ENCODE peak calls at places on chromosomes 16 and 17, in five cellular contexts. One of them, this sample, is unnamed.

GRCh38 chr16:53865492-53865863 is 161.5 kb downstream of the FTO start:
- DNase-seq in GM10248: peak
- DNase-seq in B cell: no peak
- DNase-seq in RPMI8226: no peak
- DNase-seq in tibial artery: no peak
- DNase-seq in this sample: no peak

GRCh38 chr17:49557204-49558024 is 18.3 kb upstream of the NXPH3 start:
- DNase-seq in GM10248: peak
- DNase-seq in B cell: peak
- DNase-seq in RPMI8226: peak
- DNase-seq in tibial artery: peak
- DNase-seq in this sample: no peak

GRCh38 chr17:79951361-79952264 is 84.1 kb downstream of the TBC1D16 start:
- DNase-seq in GM10248: no peak
- DNase-seq in B cell: peak
- DNase-seq in RPMI8226: no peak
- DNase-seq in tibial artery: peak
- DNase-seq in this sample: peak

GRCh38 chr17:46028374-46028773 is 29.3 kb downstream of the STH start:
- DNase-seq in GM10248: no peak
- DNase-seq in B cell: no peak
- DNase-seq in RPMI8226: no peak
- DNase-seq in tibial artery: no peak
- DNase-seq in this sample: no peak

GRCh38 chr17:78790552-78790951 is 8.5 kb upstream of the CYTH1 start:
- DNase-seq in GM10248: no peak
- DNase-seq in B cell: no peak
- DNase-seq in RPMI8226: no peak
- DNase-seq in tibial artery: peak
- DNase-seq in this sample: no peak

GRCh38 chr17:80195671-80196529 is 24.2 kb downstream of the SGSH start:
- DNase-seq in GM10248: peak
- DNase-seq in B cell: peak
- DNase-seq in RPMI8226: peak
- DNase-seq in tibial artery: no peak
- DNase-seq in this sample: no peak

GRCh38 chr17:57649731-57650484 is 95.2 kb downstream of the CCDC182 start:
- DNase-seq in GM10248: no peak
- DNase-seq in B cell: no peak
- DNase-seq in RPMI8226: no peak
- DNase-seq in tibial artery: no peak
- DNase-seq in this sample: no peak

GRCh38 chr17:19787733-19788357 is 39.7 kb upstream of the ALDH3A1 start:
- DNase-seq in GM10248: no peak
- DNase-seq in B cell: no peak
- DNase-seq in RPMI8226: no peak
- DNase-seq in tibial artery: no peak
- DNase-seq in this sample: no peak

GRCh38 chr16:3035289-3035971 is 1.3 kb downstream of the BICDL2 start:
- DNase-seq in GM10248: no peak
- DNase-seq in B cell: no peak
- DNase-seq in RPMI8226: no peak
- DNase-seq in tibial artery: no peak
- DNase-seq in this sample: no peak

GRCh38 chr16:3101018-3101840 is 2.1 kb upstream of the ZSCAN10 start:
- DNase-seq in GM10248: peak
- DNase-seq in B cell: peak
- DNase-seq in RPMI8226: peak
- DNase-seq in tibial artery: no peak
- DNase-seq in this sample: no peak

GRCh38 chr17:36859701-36860100 is 77.6 kb upstream of the LHX1 start:
- DNase-seq in GM10248: no peak
- DNase-seq in B cell: no peak
- DNase-seq in RPMI8226: no peak
- DNase-seq in tibial artery: no peak
- DNase-seq in this sample: no peak

GRCh38 chr17:44976198-44976597 is 8.1 kb upstream of the C1QL1 start:
- DNase-seq in GM10248: no peak
- DNase-seq in B cell: no peak
- DNase-seq in RPMI8226: no peak
- DNase-seq in tibial artery: no peak
- DNase-seq in this sample: no peak

GRCh38 chr16:19130852-19131808 is 17.4 kb downstream of the ITPRIPL2 start:
- DNase-seq in GM10248: no peak
- DNase-seq in B cell: no peak
- DNase-seq in RPMI8226: no peak
- DNase-seq in tibial artery: peak
- DNase-seq in this sample: no peak

GRCh38 chr17:82148997-82149396 is 51.0 kb upstream of the FASN start:
- DNase-seq in GM10248: no peak
- DNase-seq in B cell: no peak
- DNase-seq in RPMI8226: no peak
- DNase-seq in tibial artery: no peak
- DNase-seq in this sample: no peak

GRCh38 chr16:90044111-90044551 is 24.9 kb upstream of the DBNDD1 start:
- DNase-seq in GM10248: peak
- DNase-seq in B cell: peak
- DNase-seq in RPMI8226: no peak
- DNase-seq in tibial artery: no peak
- DNase-seq in this sample: no peak

GRCh38 chr17:11554042-11554441 is 44.2 kb upstream of the DNAH9 start:
- DNase-seq in GM10248: no peak
- DNase-seq in B cell: no peak
- DNase-seq in RPMI8226: no peak
- DNase-seq in tibial artery: no peak
- DNase-seq in this sample: no peak

GRCh38 chr17:38868095-38868967 is 1.5 kb upstream of the LASP1 start:
- DNase-seq in GM10248: no peak
- DNase-seq in B cell: no peak
- DNase-seq in RPMI8226: peak
- DNase-seq in tibial artery: peak
- DNase-seq in this sample: peak

GRCh38 chr16:54436342-54436741 is 149.8 kb upstream of the IRX3 start:
- DNase-seq in GM10248: no peak
- DNase-seq in B cell: no peak
- DNase-seq in RPMI8226: no peak
- DNase-seq in tibial artery: no peak
- DNase-seq in this sample: no peak

GRCh38 chr17:72900542-72900941 is 191.9 kb downstream of the SLC39A11 start:
- DNase-seq in GM10248: no peak
- DNase-seq in B cell: no peak
- DNase-seq in RPMI8226: no peak
- DNase-seq in tibial artery: no peak
- DNase-seq in this sample: no peak

GRCh38 chr17:67003231-67003630 is 38.7 kb downstream of the CACNG4 start:
- DNase-seq in GM10248: no peak
- DNase-seq in B cell: no peak
- DNase-seq in RPMI8226: no peak
- DNase-seq in tibial artery: no peak
- DNase-seq in this sample: no peak

GRCh38 chr16:71895679-71896385 is 501 bp downstream of the IST1 start:
- DNase-seq in GM10248: peak
- DNase-seq in B cell: peak
- DNase-seq in RPMI8226: peak
- DNase-seq in tibial artery: no peak
- DNase-seq in this sample: no peak

GRCh38 chr16:59773330-59773729 is 1039.2 kb upstream of the GOT2 start:
- DNase-seq in GM10248: no peak
- DNase-seq in B cell: no peak
- DNase-seq in RPMI8226: no peak
- DNase-seq in tibial artery: no peak
- DNase-seq in this sample: no peak

GRCh38 chr16:78675312-78675711 is 575.9 kb downstream of the WWOX start:
- DNase-seq in GM10248: no peak
- DNase-seq in B cell: no peak
- DNase-seq in RPMI8226: no peak
- DNase-seq in tibial artery: no peak
- DNase-seq in this sample: no peak

GRCh38 chr17:44200478-44201155 is 933 bp upstream of the ATXN7L3 start:
- DNase-seq in GM10248: no peak
- DNase-seq in B cell: no peak
- DNase-seq in RPMI8226: no peak
- DNase-seq in tibial artery: no peak
- DNase-seq in this sample: no peak

GRCh38 chr17:57400648-57401047 is 144.3 kb downstream of the MSI2 start:
- DNase-seq in GM10248: no peak
- DNase-seq in B cell: no peak
- DNase-seq in RPMI8226: no peak
- DNase-seq in tibial artery: no peak
- DNase-seq in this sample: no peak

GRCh38 chr16:74143171-74143570 is 153.4 kb upstream of the PSMD7 start:
- DNase-seq in GM10248: no peak
- DNase-seq in B cell: no peak
- DNase-seq in RPMI8226: no peak
- DNase-seq in tibial artery: no peak
- DNase-seq in this sample: no peak

GRCh38 chr16:73510852-73511251 is 462.9 kb upstream of the ZFHX3 start:
- DNase-seq in GM10248: no peak
- DNase-seq in B cell: no peak
- DNase-seq in RPMI8226: no peak
- DNase-seq in tibial artery: no peak
- DNase-seq in this sample: no peak

GRCh38 chr17:60524463-60525346 is 1.3 kb downstream of the APPBP2 start:
- DNase-seq in GM10248: no peak
- DNase-seq in B cell: no peak
- DNase-seq in RPMI8226: peak
- DNase-seq in tibial artery: no peak
- DNase-seq in this sample: no peak

GRCh38 chr17:8662076-8662831 is 31.7 kb upstream of the MYH10 start:
- DNase-seq in GM10248: no peak
- DNase-seq in B cell: no peak
- DNase-seq in RPMI8226: no peak
- DNase-seq in tibial artery: no peak
- DNase-seq in this sample: no peak

GRCh38 chr16:25030420-25031131 is 15.4 kb upstream of the ARHGAP17 start:
- DNase-seq in GM10248: no peak
- DNase-seq in B cell: no peak
- DNase-seq in RPMI8226: no peak
- DNase-seq in tibial artery: no peak
- DNase-seq in this sample: no peak

GRCh38 chr16:50282010-50282538 is 15.7 kb downstream of the ADCY7 start:
- DNase-seq in GM10248: peak
- DNase-seq in B cell: peak
- DNase-seq in RPMI8226: peak
- DNase-seq in tibial artery: peak
- DNase-seq in this sample: no peak

GRCh38 chr16:27405546-27406451 is 3.8 kb downstream of the IL21R start:
- DNase-seq in GM10248: no peak
- DNase-seq in B cell: no peak
- DNase-seq in RPMI8226: no peak
- DNase-seq in tibial artery: no peak
- DNase-seq in this sample: no peak

GRCh38 chr17:77491921-77492445 is 351.2 kb downstream of the SEC14L1 start:
- DNase-seq in GM10248: peak
- DNase-seq in B cell: peak
- DNase-seq in RPMI8226: no peak
- DNase-seq in tibial artery: peak
- DNase-seq in this sample: no peak

GRCh38 chr17:76458580-76459490 is 5.9 kb upstream of the UBE2O start:
- DNase-seq in GM10248: peak
- DNase-seq in B cell: peak
- DNase-seq in RPMI8226: peak
- DNase-seq in tibial artery: no peak
- DNase-seq in this sample: no peak

GRCh38 chr17:78468366-78468765 is 89.9 kb downstream of the PGS1 start:
- DNase-seq in GM10248: no peak
- DNase-seq in B cell: no peak
- DNase-seq in RPMI8226: no peak
- DNase-seq in tibial artery: no peak
- DNase-seq in this sample: no peak

GRCh38 chr17:63450551-63450950 is 4.4 kb upstream of the CYB561 start:
- DNase-seq in GM10248: no peak
- DNase-seq in B cell: no peak
- DNase-seq in RPMI8226: peak
- DNase-seq in tibial artery: no peak
- DNase-seq in this sample: no peak

GRCh38 chr16:85819245-85819644 is 19.8 kb downstream of the COX4I1 start:
- DNase-seq in GM10248: peak
- DNase-seq in B cell: peak
- DNase-seq in RPMI8226: peak
- DNase-seq in tibial artery: peak
- DNase-seq in this sample: peak

GRCh38 chr17:79627184-79627765 is 16.4 kb upstream of the RBFOX3 start:
- DNase-seq in GM10248: no peak
- DNase-seq in B cell: peak
- DNase-seq in RPMI8226: no peak
- DNase-seq in tibial artery: peak
- DNase-seq in this sample: no peak